ENCODE peak calls at places on chromosome 6, in nine cellular contexts. P is neuronal stem cell, A is pancreas, M is right lobe of liver, L is lower leg skin, Z is foreskin fibroblast, B is endodermal cell, J is HAP-1, X is uterus. E is an unnamed sample.

GRCh38 chr6:22008248-22008836 is 288.5 kb downstream of the PRL start:
- DNase-seq in P (no peak), A (no peak), M (no peak), L (no peak), Z (no peak), B (no peak), J (no peak), X (no peak), E (no peak)

GRCh38 chr6:33955566-33955965 is 151.8 kb upstream of the MLN start:
- DNase-seq in P (no peak), A (no peak), M (no peak), L (no peak), Z (no peak), B (no peak), J (no peak), X (no peak), E (no peak)

GRCh38 chr6:94394822-94395221 is 975.5 kb upstream of the EPHA7 start:
- DNase-seq in P (no peak), A (no peak), M (no peak), L (no peak), Z (no peak), B (no peak), J (no peak), X (no peak), E (no peak)

GRCh38 chr6:5305968-5306626 is 44.8 kb downstream of the FARS2 start:
- DNase-seq in P (no peak), A (no peak), M (no peak), L (no peak), Z (no peak), B (no peak), J (peak; percentile 60), X (no peak), E (peak; percentile 39)

GRCh38 chr6:145015739-145016558 is 719.4 kb downstream of the EPM2A start:
- DNase-seq in P (no peak), A (no peak), M (no peak), L (no peak), Z (peak; percentile 94), B (no peak), J (no peak), X (no peak), E (peak; percentile 82)

GRCh38 chr6:4727236-4727635 is 49.0 kb upstream of the CDYL start:
- DNase-seq in P (no peak), A (no peak), M (no peak), L (no peak), Z (no peak), B (no peak), J (no peak), X (no peak), E (no peak)

GRCh38 chr6:159595173-159595572 is 97.9 kb downstream of the SOD2 start:
- DNase-seq in P (no peak), A (no peak), M (peak; percentile 67), L (no peak), Z (peak; percentile 89), B (no peak), J (no peak), X (no peak), E (peak; percentile 10)

GRCh38 chr6:152233547-152234320 is 403.4 kb downstream of the SYNE1 start:
- DNase-seq in P (no peak), A (no peak), M (no peak), L (no peak), Z (no peak), B (no peak), J (no peak), X (no peak), E (no peak)

GRCh38 chr6:30518505-30518850 is 29.2 kb downstream of the HLA-E start:
- DNase-seq in P (no peak), A (no peak), M (no peak), L (no peak), Z (no peak), B (peak; percentile 44), J (peak; percentile 17), X (no peak), E (no peak)

GRCh38 chr6:15089569-15090144 is 156.2 kb upstream of the JARID2 start:
- DNase-seq in P (no peak), A (peak; percentile 11), M (peak; percentile 32), L (peak; percentile 56), Z (no peak), B (no peak), J (no peak), X (peak; percentile 13), E (no peak)

GRCh38 chr6:47134476-47135189 is 92.5 kb upstream of the ADGRF1 start:
- DNase-seq in P (no peak), A (peak; percentile 35), M (no peak), L (no peak), Z (peak; percentile 91), B (no peak), J (no peak), X (no peak), E (peak; percentile 94)

GRCh38 chr6:17584241-17584803 is 15.8 kb upstream of the FAM8A1 start:
- DNase-seq in P (peak; percentile 49), A (peak; percentile 36), M (no peak), L (peak; percentile 37), Z (peak; percentile 87), B (peak; percentile 53), J (peak; percentile 51), X (peak; percentile 67), E (peak; percentile 49)

GRCh38 chr6:17585766-17586502 is 14.2 kb upstream of the FAM8A1 start:
- DNase-seq in P (no peak), A (no peak), M (no peak), L (no peak), Z (no peak), B (peak; percentile 74), J (peak; percentile 26), X (no peak), E (no peak)

GRCh38 chr6:17577059-17577458 is 23.0 kb upstream of the FAM8A1 start:
- DNase-seq in P (no peak), A (no peak), M (no peak), L (no peak), Z (no peak), B (no peak), J (no peak), X (no peak), E (no peak)

GRCh38 chr6:17583811-17584210 is 16.3 kb upstream of the FAM8A1 start:
- DNase-seq in P (no peak), A (no peak), M (no peak), L (no peak), Z (peak; percentile 68), B (no peak), J (no peak), X (peak; percentile 37), E (peak; percentile 31)

DNA sequence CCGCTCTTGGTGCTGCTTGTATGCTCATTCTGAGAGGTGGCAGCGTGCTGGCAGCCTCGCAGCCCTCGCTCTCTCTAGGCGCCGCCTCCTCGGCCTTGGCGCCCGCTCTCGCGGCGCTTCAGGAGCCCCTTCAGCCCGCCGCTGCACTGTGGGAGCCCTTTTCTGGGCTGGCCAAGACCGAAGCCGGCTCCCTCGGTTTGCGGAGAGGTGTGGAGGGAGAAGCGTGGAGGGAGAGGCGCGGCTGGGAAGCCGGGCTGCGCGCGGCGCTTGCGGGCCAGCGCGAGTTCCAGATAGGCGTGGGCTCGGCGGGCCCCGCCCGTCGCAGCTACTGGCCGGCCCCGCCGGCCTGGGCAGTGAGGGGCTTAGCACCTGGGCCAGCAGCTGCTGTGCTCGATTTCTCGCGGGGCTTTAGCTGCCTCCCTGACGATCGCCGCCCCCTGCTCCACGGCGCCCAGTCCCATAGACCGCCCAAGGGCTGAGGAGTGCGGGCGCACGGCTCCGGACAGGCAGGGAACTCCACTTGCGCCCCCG is 19.5 kb upstream of the FAM8A1 start:
- DNase-seq in P (no peak), A (peak; percentile 38), M (peak; percentile 28), L (no peak), Z (peak; percentile 72), B (peak; percentile 51), J (no peak), X (peak; percentile 27), E (no peak)
- H3K4me3 ChIP-seq in P (peak overlapping the region; percentile 30), A (peak overlapping the region; percentile 23), M (peak overlapping the region; percentile 43), L (peak overlapping the region; percentile 39), Z (peak overlapping the region; percentile 58), B (no peak overlapping the region), J (no peak overlapping the region), X (peak overlapping the region; percentile 81), E (peak overlapping the region; percentile 60)

GRCh38 chr6:166623318-166623717 is 3.7 kb downstream of the RPS6KA2 start:
- DNase-seq in P (no peak), A (no peak), M (no peak), L (no peak), Z (no peak), B (no peak), J (no peak), X (no peak), E (no peak)

GRCh38 chr6:166626177-166627038 is 643 bp downstream of the RPS6KA2 start:
- DNase-seq in P (peak; percentile 17), A (peak; percentile 32), M (peak; percentile 48), L (no peak), Z (peak; percentile 67), B (peak; percentile 75), J (peak; percentile 31), X (no peak), E (no peak)

GRCh38 chr6:166625356-166625755 is 1.7 kb downstream of the RPS6KA2 start:
- DNase-seq in P (no peak), A (no peak), M (no peak), L (no peak), Z (peak; percentile 59), B (no peak), J (no peak), X (no peak), E (peak; percentile 66)

GRCh38 chr6:166627039-166627874 is at the start of gene RPS6KA2:
- DNase-seq in P (peak; percentile 99), A (peak; percentile 100), M (peak; percentile 100), L (peak; percentile 100), Z (peak; percentile 100), B (peak; percentile 100), J (peak; percentile 100), X (peak; percentile 100), E (peak; percentile 99)

DNA sequence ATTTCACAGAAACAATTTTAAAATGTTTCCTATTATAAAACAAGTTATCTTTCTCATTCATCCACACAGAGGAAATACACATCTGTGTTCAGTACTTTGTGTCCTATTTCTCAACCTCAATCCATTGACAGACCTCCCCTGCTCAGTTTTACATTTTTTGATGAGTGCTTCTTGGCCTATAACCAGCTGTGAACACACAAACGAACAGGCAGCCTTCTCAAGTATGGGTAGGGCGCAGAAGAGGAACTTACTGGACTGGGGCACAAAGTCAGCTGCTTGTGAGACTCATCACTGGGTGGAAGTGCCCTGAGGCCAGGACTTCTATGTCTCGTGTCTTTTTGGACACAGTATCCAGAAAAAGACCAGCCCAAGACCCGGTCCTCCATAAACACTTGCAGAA is 2.8 kb downstream of the RPS6KA2 start:
- DNase-seq in P (no peak), A (no peak), M (no peak), L (peak; percentile 86), Z (peak; percentile 93), B (no peak), J (no peak), X (peak; percentile 35), E (peak; percentile 94)
- H3K4me3 ChIP-seq in P (no peak overlapping the region), A (no peak overlapping the region), M (no peak overlapping the region), L (no peak overlapping the region), Z (no peak overlapping the region), B (no peak overlapping the region), J (no peak overlapping the region), X (no peak overlapping the region), E (no peak overlapping the region)

GRCh38 chr6:2952557-2953095 is 18.7 kb downstream of the SERPINB6 start:
- DNase-seq in P (peak; percentile 70), A (peak; percentile 67), M (peak; percentile 63), L (peak; percentile 59), Z (peak; percentile 94), B (peak; percentile 97), J (peak; percentile 87), X (peak; percentile 77), E (peak; percentile 49)
- H3K4me3 ChIP-seq in P (no peak overlapping the region), A (no peak overlapping the region), M (no peak overlapping the region), L (no peak overlapping the region), Z (no peak overlapping the region), B (no peak overlapping the region), J (no peak overlapping the region), X (no peak overlapping the region), E (no peak overlapping the region)

GRCh38 chr6:7224726-7225125 is 88.3 kb downstream of the SSR1 start:
- DNase-seq in P (no peak), A (no peak), M (no peak), L (no peak), Z (no peak), B (no peak), J (no peak), X (no peak), E (no peak)
- H3K4me3 ChIP-seq in P (no peak overlapping the region), A (no peak overlapping the region), M (no peak overlapping the region), L (no peak overlapping the region), Z (no peak overlapping the region), B (no peak overlapping the region), J (no peak overlapping the region), X (no peak overlapping the region), E (no peak overlapping the region)